ENCODE peak calls at places on chromosome 14, in four cellular contexts. Q, Z, H and G are unnamed samples.

GRCh38 chr14:91354979-91355685 is 62.5 kb downstream of the CCDC88C start:
- DNase-seq in H (no peak), Z (no peak), Q (no peak), G (no peak)

GRCh38 chr14:99809376-99809775 is 16.2 kb downstream of the EML1 start:
- DNase-seq in Z (no peak), H (peak), Q (peak), G (no peak)

GRCh38 chr14:50726372-50727107 is 58.4 kb upstream of the SAV1 start:
- DNase-seq in Z (peak), Q (peak), H (no peak), G (peak)

GRCh38 chr14:50347521-50347920 is 35.4 kb downstream of the DMAC2L start:
- DNase-seq in Z (peak), H (no peak), Q (peak), G (peak)

GRCh38 chr14:23209651-23210423 is 26.4 kb upstream of the SLC7A8 start:
- DNase-seq in Q (no peak), H (no peak), Z (peak), G (no peak)

GRCh38 chr14:71438684-71439083 is 493.5 kb upstream of the RGS6 start:
- DNase-seq in Z (no peak), H (no peak), Q (peak), G (peak)

GRCh38 chr14:81206115-81206514 is 14.6 kb downstream of the GTF2A1 start:
- DNase-seq in Q (no peak), H (no peak), Z (peak), G (no peak)

GRCh38 chr14:100019156-100019882 is 45.9 kb upstream of the EVL start:
- DNase-seq in H (no peak), Q (no peak), Z (no peak), G (peak)

GRCh38 chr14:54769955-54770863 is 132.4 kb downstream of the GCH1 start:
- DNase-seq in Z (no peak), H (no peak), Q (no peak), G (no peak)

GRCh38 chr14:33943484-33943883 is 7.4 kb downstream of the EGLN3 start:
- DNase-seq in Z (no peak), Q (no peak), H (no peak), G (no peak)

GRCh38 chr14:59103396-59103795 is 85.1 kb upstream of the DAAM1 start:
- DNase-seq in Q (peak), H (no peak), Z (no peak), G (peak)

GRCh38 chr14:66643344-66643743 is 135.4 kb downstream of the GPHN start:
- DNase-seq in Q (peak), H (no peak), Z (peak), G (no peak)

GRCh38 chr14:51242545-51243490 is 2.8 kb downstream of the TMX1 start:
- DNase-seq in Q (no peak), H (no peak), Z (no peak), G (no peak)

GRCh38 chr14:105412768-105413541 is 6.7 kb upstream of the MTA1 start:
- DNase-seq in Z (no peak), Q (no peak), H (no peak), G (no peak)

GRCh38 chr14:105409379-105409778 is 10.2 kb upstream of the MTA1 start:
- DNase-seq in H (no peak), Q (no peak), Z (no peak), G (no peak)

GRCh38 chr14:105410642-105411016 is 9.0 kb upstream of the MTA1 start:
- DNase-seq in Z (no peak), Q (no peak), H (no peak), G (no peak)

GRCh38 chr14:105411985-105412767 is 7.5 kb upstream of the MTA1 start:
- DNase-seq in H (no peak), Q (no peak), Z (no peak), G (no peak)

DNA sequence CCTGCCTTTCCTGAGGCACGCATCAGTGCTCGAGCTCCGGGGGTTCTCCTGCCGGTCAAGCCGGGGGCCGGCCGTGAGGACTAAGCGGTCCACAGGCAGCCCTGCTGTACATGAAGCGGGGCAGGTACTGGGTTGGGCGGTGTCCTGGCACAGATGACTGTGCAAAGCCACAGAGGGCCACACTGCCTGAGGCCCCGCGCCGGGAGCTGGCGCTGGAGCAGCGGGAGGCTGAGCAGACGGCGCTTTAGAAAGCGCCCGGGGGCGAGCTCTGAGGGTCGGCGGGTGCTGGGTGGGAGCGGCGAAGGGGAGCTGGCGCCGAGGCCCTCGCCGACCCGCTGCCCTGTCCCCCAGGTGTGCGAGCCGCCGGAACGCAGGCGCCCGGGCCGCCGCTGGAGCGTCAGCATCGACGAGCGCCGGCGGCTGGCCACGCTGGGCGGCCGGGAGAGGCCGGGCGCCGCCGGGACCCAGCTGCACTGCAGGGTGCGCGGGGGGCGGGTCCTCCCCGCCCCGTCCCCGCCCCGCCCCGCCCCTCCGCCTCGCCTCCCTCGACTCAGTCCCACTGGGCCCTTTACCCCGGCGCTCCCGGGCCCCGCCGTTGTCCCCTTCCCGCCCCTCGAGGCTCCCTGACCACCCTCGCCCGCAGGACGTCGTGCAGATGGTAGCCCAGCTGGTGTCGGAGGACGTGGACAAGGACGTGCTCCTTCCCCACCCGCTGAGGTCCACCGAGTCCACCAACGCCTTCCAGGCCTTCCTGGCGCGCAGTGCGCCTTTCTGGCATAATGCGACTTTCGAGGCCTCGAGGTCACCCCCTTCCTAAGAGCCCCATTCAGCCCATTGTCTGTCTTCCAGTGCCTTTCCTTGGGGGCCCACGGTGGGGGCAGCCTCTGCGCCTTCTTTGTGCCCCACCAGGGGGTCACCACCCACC is 8.3 kb upstream of the MTA1 start:
- DNase-seq in Q (peak), H (no peak), Z (peak), G (peak)
- H3K4me3 ChIP-seq in Q (peak), H (peak), Z (peak), G (peak)

DNA sequence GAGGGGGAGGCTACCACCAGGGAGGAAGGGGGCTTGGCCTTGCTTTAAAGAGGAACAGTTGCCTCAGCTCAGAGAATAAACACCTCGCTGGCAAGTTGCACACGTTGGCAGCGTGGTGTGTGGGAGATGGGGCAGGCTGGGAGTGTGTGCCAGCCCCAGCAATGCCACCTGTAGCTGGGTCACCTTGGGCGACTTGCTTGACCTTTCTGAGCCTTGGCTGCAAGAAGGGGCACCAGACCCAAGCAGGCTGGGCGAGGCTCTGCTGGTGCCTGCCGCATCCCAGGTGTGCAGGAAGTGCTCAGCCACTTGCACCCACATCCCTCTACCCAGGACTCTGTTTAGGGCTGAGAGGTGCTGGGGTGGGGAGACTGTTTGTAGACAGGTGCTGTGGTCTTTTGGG is 602 bp downstream of the FAM181A start:
- DNase-seq in H (no peak), Z (no peak), Q (no peak), G (no peak)
- TF ChIP-seq CTCF in H (no peak), Z (no peak), Q (no peak), G (no peak)

GRCh38 chr14:61716956-61717355 is 21.6 kb downstream of the HIF1A start:
- DNase-seq in H (no peak), Q (no peak), Z (no peak), G (no peak)

GRCh38 chr14:61720302-61720677 is 25.0 kb downstream of the HIF1A start:
- DNase-seq in Q (no peak), Z (no peak), H (no peak), G (no peak)

GRCh38 chr14:61713724-61714437 is 18.6 kb downstream of the HIF1A start:
- DNase-seq in Q (no peak), Z (no peak), H (no peak), G (no peak)

GRCh38 chr14:61719344-61720301 is 24.3 kb downstream of the HIF1A start:
- DNase-seq in Z (no peak), Q (no peak), H (no peak), G (no peak)

DNA sequence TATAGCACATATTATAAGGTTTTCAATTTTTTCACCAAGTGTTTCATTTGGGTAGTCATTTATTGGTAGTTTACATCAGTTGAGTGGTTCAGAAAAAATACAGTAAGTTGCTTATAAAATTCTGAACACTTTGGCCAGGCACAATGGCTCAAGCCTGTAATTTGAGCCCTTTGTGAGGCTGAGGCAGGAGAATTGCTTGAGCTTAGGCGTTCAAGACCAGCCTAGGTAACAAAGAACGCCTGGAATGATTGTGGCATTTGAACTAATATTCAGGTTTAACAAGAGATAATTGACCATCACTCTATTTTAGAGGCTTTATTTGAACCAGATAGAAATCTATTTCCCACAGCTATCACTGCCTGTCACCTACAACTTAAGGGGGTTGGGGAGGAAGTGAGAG is 22.7 kb downstream of the HIF1A start:
- DNase-seq in Z (no peak), H (no peak), Q (no peak), G (no peak)
- H3K4me3 ChIP-seq in Z (no peak), H (no peak), Q (no peak), G (no peak)

DNA sequence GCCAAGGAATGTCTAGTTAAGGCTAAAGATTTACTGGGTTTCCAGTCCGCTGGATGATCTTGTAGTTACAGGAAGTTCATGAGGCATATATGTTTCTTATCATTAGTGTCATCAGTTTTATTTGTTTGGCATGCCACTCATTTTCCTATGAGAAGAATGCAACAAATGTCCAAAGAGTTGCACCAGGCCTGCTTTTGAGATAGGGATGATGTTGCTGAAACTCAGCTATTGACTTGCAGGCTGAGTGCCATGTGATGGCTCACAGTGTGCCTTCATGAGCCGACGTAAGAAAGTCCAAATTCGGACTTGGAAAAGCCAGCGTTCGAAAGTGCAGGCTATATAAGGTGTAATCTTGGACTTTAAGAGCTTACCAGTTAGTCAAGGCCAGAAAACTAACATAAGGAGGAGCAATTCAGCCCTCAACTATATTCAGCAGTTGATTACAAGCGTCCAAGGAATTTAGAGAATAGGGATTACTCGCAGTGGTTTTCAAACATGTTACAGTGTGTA is 101.4 kb downstream of the LGMN start:
- DNase-seq in Q (peak), H (no peak), Z (no peak), G (peak)
- TF ChIP-seq CTCF in Q (no peak), H (no peak), Z (no peak), G (no peak)

GRCh38 chr14:60637490-60638452 is 11.5 kb downstream of the SIX1 start:
- DNase-seq in Z (peak), Q (peak), H (no peak), G (peak)

GRCh38 chr14:60639677-60640076 is 9.6 kb downstream of the SIX1 start:
- DNase-seq in H (no peak), Q (no peak), Z (no peak), G (no peak)

GRCh38 chr14:60640859-60641721 is 8.2 kb downstream of the SIX1 start:
- DNase-seq in Q (no peak), Z (no peak), H (no peak), G (no peak)

GRCh38 chr14:60634153-60634552 is 15.1 kb downstream of the SIX1 start:
- DNase-seq in Z (no peak), H (no peak), Q (no peak), G (no peak)

DNA sequence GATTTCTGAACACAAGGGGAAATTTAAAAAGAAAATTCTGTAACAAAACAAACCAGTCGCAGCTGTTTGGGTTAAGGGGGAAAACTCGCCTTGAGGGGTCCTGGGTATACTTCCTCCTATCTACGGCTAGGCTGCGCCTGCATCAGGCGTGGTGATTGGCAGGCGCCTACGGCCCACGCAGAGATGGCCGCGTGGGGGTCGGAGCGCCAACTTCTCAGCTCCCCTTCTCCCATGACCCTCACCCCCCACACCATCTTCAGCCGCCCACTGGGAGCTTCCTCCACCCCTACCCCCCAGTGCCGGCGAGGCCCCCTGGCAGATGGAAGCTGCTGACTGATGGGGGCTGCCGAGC is 12.2 kb downstream of the SIX1 start:
- DNase-seq in H (no peak), Z (no peak), Q (no peak), G (no peak)
- H3K4me3 ChIP-seq in H (peak), Z (no peak), Q (no peak), G (no peak)

DNA sequence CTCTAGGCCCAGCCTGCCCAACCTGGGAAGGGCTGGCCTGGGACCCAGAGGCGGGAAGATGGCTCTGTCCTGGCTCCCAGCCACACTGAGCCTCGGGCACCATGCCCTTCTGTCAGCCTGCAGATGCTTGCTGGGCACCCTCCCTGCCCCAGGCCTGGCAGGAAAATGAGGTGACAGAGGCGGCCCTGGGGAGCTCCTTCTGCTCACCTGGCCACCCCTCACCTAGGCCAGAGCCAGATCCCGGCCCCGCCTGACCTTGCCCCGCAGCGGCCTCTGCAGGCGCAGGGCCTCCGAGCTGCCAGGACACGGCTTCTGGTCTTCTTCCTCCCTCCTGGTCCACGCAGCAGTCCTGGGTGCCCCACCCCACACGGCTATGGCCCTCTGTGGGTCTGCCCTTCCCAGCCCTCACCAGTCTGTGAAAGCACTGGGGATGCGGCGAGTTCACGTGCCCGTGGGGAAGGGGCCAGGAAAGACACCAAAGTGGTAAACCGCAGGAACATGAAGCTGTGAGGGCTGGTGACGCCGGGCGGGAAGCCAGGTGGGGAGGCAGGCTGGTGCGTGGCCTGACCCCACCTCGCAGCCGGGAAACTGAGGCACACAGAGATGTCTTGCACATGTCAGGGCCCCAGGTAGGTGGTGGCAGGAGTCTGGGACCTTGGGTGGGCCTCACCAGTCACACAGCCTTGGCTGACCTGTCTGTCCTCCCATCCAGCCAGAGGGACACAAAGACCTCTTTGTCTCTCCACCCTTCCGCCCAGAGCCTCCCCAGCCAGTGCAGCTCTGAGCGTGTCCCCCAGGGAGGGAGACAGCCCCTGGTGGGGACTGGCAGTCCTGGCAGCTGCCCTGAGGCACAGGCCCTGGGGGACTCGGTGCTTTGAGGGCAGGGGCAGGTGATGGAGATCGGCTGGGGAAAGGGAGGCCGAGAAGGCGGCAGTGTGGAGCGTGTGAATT is 12.8 kb downstream of the BAG5 start:
- DNase-seq in Q (no peak), Z (no peak), H (peak), G (no peak)
- TF ChIP-seq CTCF in Q (no peak), Z (no peak), H (no peak), G (no peak)

GRCh38 chr14:105060751-105061427 is 4.3 kb downstream of the GPR132 start:
- DNase-seq in Q (no peak), H (peak), Z (no peak), G (no peak)
- H3K4me3 ChIP-seq in Q (no peak), H (peak), Z (no peak), G (no peak)

GRCh38 chr14:20989787-20990600 is at the start of gene METTL17:
- DNase-seq in H (peak), Z (peak), Q (peak), G (peak)
- TF ChIP-seq CTCF in H (peak), Z (peak), Q (peak), G (peak)

GRCh38 chr14:36660736-36661505 is 739 bp upstream of the PAX9 start:
- DNase-seq in Z (peak), H (no peak), Q (no peak), G (no peak)
- H3K4me3 ChIP-seq in Z (peak), H (peak), Q (no peak), G (no peak)

GRCh38 chr14:78162202-78162601 is 8.0 kb upstream of the NRXN3 start:
- DNase-seq in H (no peak), Q (no peak), Z (no peak), G (peak)

GRCh38 chr14:78170203-78170602 is at the start of gene NRXN3:
- DNase-seq in Q (no peak), H (no peak), Z (peak), G (no peak)

GRCh38 chr14:78164226-78164853 is 5.8 kb upstream of the NRXN3 start:
- DNase-seq in Q (no peak), Z (peak), H (peak), G (no peak)
- TF ChIP-seq CTCF in Q (peak), Z (peak), H (peak), G (peak)